ENCODE peak calls at places on chromosome 21, in eight cellular contexts. One of them, this sample, is unnamed.
A peak's percentile ranks its signal among the peaks of the same experiment; 100 is the strongest.

GRCh38 chr21:42478504-42478903 is 17.5 kb downstream of the RSPH1 start:
- DNase-seq in foreskin fibroblast: no peak
- DNase-seq in AG09309: no peak
- DNase-seq in transverse colon: no peak
- DNase-seq in lung: no peak
- DNase-seq in A549: no peak
- DNase-seq in body of pancreas: no peak
- DNase-seq in cardiac fibroblast: no peak
- DNase-seq in this sample: no peak

GRCh38 chr21:20644552-20644951 is 353.7 kb upstream of the NCAM2 start:
- DNase-seq in lung: no peak
- DNase-seq in AG09309: no peak
- DNase-seq in foreskin fibroblast: no peak
- DNase-seq in A549: no peak
- DNase-seq in body of pancreas: no peak
- DNase-seq in transverse colon: no peak
- DNase-seq in cardiac fibroblast: no peak
- DNase-seq in this sample: no peak

GRCh38 chr21:46504681-46505080 is 46.0 kb downstream of the DIP2A start:
- DNase-seq in lung: no peak
- DNase-seq in cardiac fibroblast: no peak
- DNase-seq in transverse colon: no peak
- DNase-seq in A549: no peak
- DNase-seq in AG09309: no peak
- DNase-seq in foreskin fibroblast: no peak
- DNase-seq in body of pancreas: no peak
- DNase-seq in this sample: no peak

GRCh38 chr21:16420086-16420724 is 690.4 kb downstream of the USP25 start:
- DNase-seq in A549: no peak
- DNase-seq in transverse colon: no peak
- DNase-seq in lung: peak; percentile 45
- DNase-seq in cardiac fibroblast: peak; percentile 89
- DNase-seq in AG09309: no peak
- DNase-seq in body of pancreas: peak; percentile 48
- DNase-seq in foreskin fibroblast: peak; percentile 61
- DNase-seq in this sample: no peak

GRCh38 chr21:38165466-38166213 is 91.2 kb upstream of the KCNJ15 start:
- DNase-seq in cardiac fibroblast: peak; percentile 17
- DNase-seq in AG09309: no peak
- DNase-seq in transverse colon: no peak
- DNase-seq in lung: no peak
- DNase-seq in foreskin fibroblast: peak; percentile 86
- DNase-seq in body of pancreas: no peak
- DNase-seq in A549: no peak
- DNase-seq in this sample: no peak

GRCh38 chr21:38306407-38306806 is 49.6 kb downstream of the KCNJ15 start:
- DNase-seq in foreskin fibroblast: peak; percentile 83
- DNase-seq in AG09309: no peak
- DNase-seq in A549: no peak
- DNase-seq in lung: no peak
- DNase-seq in body of pancreas: no peak
- DNase-seq in transverse colon: no peak
- DNase-seq in cardiac fibroblast: peak; percentile 71
- DNase-seq in this sample: no peak

GRCh38 chr21:38938343-38938742 is 132.6 kb downstream of the ETS2 start:
- DNase-seq in body of pancreas: no peak
- DNase-seq in A549: no peak
- DNase-seq in transverse colon: no peak
- DNase-seq in foreskin fibroblast: no peak
- DNase-seq in lung: no peak
- DNase-seq in AG09309: no peak
- DNase-seq in cardiac fibroblast: peak; percentile 55
- DNase-seq in this sample: no peak

GRCh38 chr21:31161157-31161556 is 122.9 kb upstream of the KRTAP19-8 start:
- DNase-seq in AG09309: no peak
- DNase-seq in lung: no peak
- DNase-seq in cardiac fibroblast: no peak
- DNase-seq in body of pancreas: no peak
- DNase-seq in foreskin fibroblast: peak; percentile 74
- DNase-seq in A549: no peak
- DNase-seq in transverse colon: no peak
- DNase-seq in this sample: no peak

GRCh38 chr21:26842976-26843911 is 2.0 kb downstream of the ADAMTS1 start:
- DNase-seq in body of pancreas: peak; percentile 93
- DNase-seq in AG09309: peak; percentile 86
- DNase-seq in foreskin fibroblast: peak; percentile 98
- DNase-seq in transverse colon: peak; percentile 87
- DNase-seq in A549: no peak
- DNase-seq in lung: peak; percentile 89
- DNase-seq in cardiac fibroblast: peak; percentile 98
- DNase-seq in this sample: peak; percentile 84

GRCh38 chr21:27795418-27795817 is 828.5 kb upstream of the ADAMTS5 start:
- DNase-seq in lung: no peak
- DNase-seq in foreskin fibroblast: no peak
- DNase-seq in cardiac fibroblast: no peak
- DNase-seq in AG09309: no peak
- DNase-seq in body of pancreas: no peak
- DNase-seq in A549: no peak
- DNase-seq in transverse colon: no peak
- DNase-seq in this sample: no peak

GRCh38 chr21:23725576-23725975 is 1881.7 kb downstream of the MRPL39 start:
- DNase-seq in A549: no peak
- DNase-seq in lung: no peak
- DNase-seq in foreskin fibroblast: no peak
- DNase-seq in transverse colon: no peak
- DNase-seq in cardiac fibroblast: no peak
- DNase-seq in AG09309: no peak
- DNase-seq in body of pancreas: no peak
- DNase-seq in this sample: no peak

GRCh38 chr21:41170442-41170841 is 2.5 kb downstream of the BACE2 start:
- DNase-seq in lung: peak; percentile 44
- DNase-seq in cardiac fibroblast: peak; percentile 51
- DNase-seq in foreskin fibroblast: peak; percentile 26
- DNase-seq in body of pancreas: peak; percentile 68
- DNase-seq in transverse colon: peak; percentile 62
- DNase-seq in AG09309: no peak
- DNase-seq in A549: peak; percentile 56
- DNase-seq in this sample: no peak

GRCh38 chr21:42681296-42682206 is 28.1 kb downstream of the PDE9A start:
- DNase-seq in cardiac fibroblast: no peak
- DNase-seq in AG09309: no peak
- DNase-seq in transverse colon: no peak
- DNase-seq in A549: no peak
- DNase-seq in foreskin fibroblast: no peak
- DNase-seq in lung: no peak
- DNase-seq in body of pancreas: no peak
- DNase-seq in this sample: no peak

GRCh38 chr21:38048241-38048640 is 132.0 kb upstream of the KCNJ6 start:
- DNase-seq in lung: no peak
- DNase-seq in body of pancreas: no peak
- DNase-seq in foreskin fibroblast: no peak
- DNase-seq in transverse colon: no peak
- DNase-seq in AG09309: no peak
- DNase-seq in cardiac fibroblast: no peak
- DNase-seq in A549: no peak
- DNase-seq in this sample: no peak

GRCh38 chr21:45858180-45858579 is 123.4 kb upstream of the COL6A1 start:
- DNase-seq in lung: no peak
- DNase-seq in transverse colon: no peak
- DNase-seq in body of pancreas: no peak
- DNase-seq in cardiac fibroblast: no peak
- DNase-seq in foreskin fibroblast: no peak
- DNase-seq in A549: no peak
- DNase-seq in AG09309: no peak
- DNase-seq in this sample: no peak

GRCh38 chr21:42567861-42568260 is 54.2 kb downstream of the SLC37A1 start:
- DNase-seq in foreskin fibroblast: no peak
- DNase-seq in AG09309: no peak
- DNase-seq in lung: no peak
- DNase-seq in transverse colon: peak; percentile 3
- DNase-seq in A549: no peak
- DNase-seq in body of pancreas: peak; percentile 0
- DNase-seq in cardiac fibroblast: no peak
- DNase-seq in this sample: no peak

GRCh38 chr21:31558839-31559367 is 100.6 kb upstream of the SOD1 start:
- DNase-seq in foreskin fibroblast: peak; percentile 80
- DNase-seq in cardiac fibroblast: peak; percentile 96
- DNase-seq in transverse colon: peak; percentile 89
- DNase-seq in A549: peak; percentile 89
- DNase-seq in AG09309: peak; percentile 33
- DNase-seq in lung: peak; percentile 82
- DNase-seq in body of pancreas: peak; percentile 80
- DNase-seq in this sample: peak; percentile 56

GRCh38 chr21:43890042-43890441 is 25.0 kb downstream of the AGPAT3 start:
- DNase-seq in AG09309: no peak
- DNase-seq in A549: no peak
- DNase-seq in cardiac fibroblast: no peak
- DNase-seq in lung: no peak
- DNase-seq in body of pancreas: no peak
- DNase-seq in foreskin fibroblast: no peak
- DNase-seq in transverse colon: no peak
- DNase-seq in this sample: no peak
- TF ChIP-seq CTCF in AG09309: no peak
- TF ChIP-seq CTCF in A549: no peak
- TF ChIP-seq CTCF in cardiac fibroblast: no peak
- TF ChIP-seq CTCF in lung: no peak
- TF ChIP-seq CTCF in body of pancreas: no peak
- TF ChIP-seq CTCF in foreskin fibroblast: no peak
- TF ChIP-seq CTCF in transverse colon: no peak
- TF ChIP-seq CTCF in this sample: no peak

GRCh38 chr21:25571726-25572121 is 35.6 kb downstream of the MRPL39 start:
- DNase-seq in transverse colon: no peak
- DNase-seq in body of pancreas: no peak
- DNase-seq in foreskin fibroblast: no peak
- DNase-seq in A549: no peak
- DNase-seq in AG09309: no peak
- DNase-seq in lung: no peak
- DNase-seq in cardiac fibroblast: no peak
- DNase-seq in this sample: no peak

GRCh38 chr21:25569711-25570110 is 37.6 kb downstream of the MRPL39 start:
- DNase-seq in foreskin fibroblast: no peak
- DNase-seq in A549: no peak
- DNase-seq in cardiac fibroblast: no peak
- DNase-seq in lung: no peak
- DNase-seq in body of pancreas: no peak
- DNase-seq in transverse colon: no peak
- DNase-seq in AG09309: no peak
- DNase-seq in this sample: no peak

GRCh38 chr21:25577765-25578069 is 29.6 kb downstream of the MRPL39 start:
- DNase-seq in lung: no peak
- DNase-seq in cardiac fibroblast: no peak
- DNase-seq in A549: no peak
- DNase-seq in foreskin fibroblast: no peak
- DNase-seq in body of pancreas: no peak
- DNase-seq in AG09309: no peak
- DNase-seq in transverse colon: no peak
- DNase-seq in this sample: no peak

GRCh38 chr21:25572895-25573310 is 34.4 kb downstream of the MRPL39 start:
- DNase-seq in body of pancreas: no peak
- DNase-seq in foreskin fibroblast: no peak
- DNase-seq in A549: no peak
- DNase-seq in cardiac fibroblast: peak; percentile 6
- DNase-seq in transverse colon: no peak
- DNase-seq in lung: no peak
- DNase-seq in AG09309: no peak
- DNase-seq in this sample: no peak

DNA sequence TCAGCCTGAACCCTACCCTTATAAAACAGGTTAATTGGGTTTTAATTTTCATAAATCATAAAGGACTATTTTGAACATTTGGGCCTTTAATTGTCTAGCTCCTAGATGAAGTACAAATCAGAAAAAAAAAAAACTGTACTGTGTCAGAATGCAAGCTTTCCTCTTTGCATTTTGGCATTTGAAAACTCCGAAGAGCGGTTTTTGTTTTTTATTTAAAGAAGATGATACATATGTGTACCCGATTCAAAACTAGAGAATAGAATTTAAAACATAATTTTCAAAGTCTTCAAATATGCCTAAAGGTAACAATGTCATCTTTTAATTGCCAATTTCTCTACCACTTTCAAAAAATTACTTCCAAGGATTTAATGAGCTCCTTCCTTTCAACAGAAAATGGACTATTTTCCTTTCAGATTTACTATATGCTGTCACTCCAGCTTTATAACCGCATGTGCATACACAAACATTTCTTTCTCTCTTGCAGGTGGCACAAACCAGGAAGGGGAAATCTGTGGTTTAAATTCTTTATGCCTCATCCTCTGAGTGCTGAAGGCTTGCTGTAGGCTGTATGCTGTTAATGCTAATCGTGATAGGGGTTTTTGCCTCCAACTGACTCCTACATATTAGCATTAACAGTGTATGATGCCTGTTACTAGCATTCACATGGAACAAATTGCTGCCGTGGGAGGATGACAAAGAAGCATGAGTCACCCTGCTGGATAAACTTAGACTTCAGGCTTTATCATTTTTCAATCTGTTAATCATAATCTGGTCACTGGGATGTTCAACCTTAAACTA is 33.7 kb downstream of the MRPL39 start:
- DNase-seq in body of pancreas: no peak
- DNase-seq in transverse colon: no peak
- DNase-seq in A549: peak; percentile 23
- DNase-seq in lung: no peak
- DNase-seq in cardiac fibroblast: peak; percentile 60
- DNase-seq in AG09309: peak; percentile 68
- DNase-seq in foreskin fibroblast: peak; percentile 93
- DNase-seq in this sample: peak; percentile 77
- H3K4me3 ChIP-seq in body of pancreas: no peak overlapping the region
- H3K4me3 ChIP-seq in transverse colon: no peak overlapping the region
- H3K4me3 ChIP-seq in A549: no peak overlapping the region
- H3K4me3 ChIP-seq in lung: no peak overlapping the region
- H3K4me3 ChIP-seq in cardiac fibroblast: no peak overlapping the region
- H3K4me3 ChIP-seq in AG09309: no peak overlapping the region
- H3K4me3 ChIP-seq in foreskin fibroblast: no peak overlapping the region
- H3K4me3 ChIP-seq in this sample: no peak overlapping the region

DNA sequence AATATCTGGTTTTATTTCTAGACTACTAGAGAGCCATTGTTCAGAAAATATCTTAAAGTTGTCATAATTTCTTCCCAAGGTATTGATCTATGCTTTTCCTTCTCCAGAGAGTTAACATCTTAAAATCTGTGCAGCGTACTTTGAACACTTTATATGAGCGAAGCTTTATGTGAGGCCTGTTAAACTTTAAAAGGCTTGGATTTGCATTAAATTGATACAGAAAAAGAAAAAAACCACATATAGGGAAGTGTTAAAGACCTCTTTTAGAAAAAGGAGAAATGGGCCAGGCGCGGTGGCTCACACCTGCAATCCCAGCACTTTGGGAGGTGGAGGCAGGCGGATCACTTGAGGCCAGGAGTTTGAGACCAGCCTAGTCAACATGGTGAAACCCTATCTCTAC is 59.2 kb upstream of the MORC3 start:
- DNase-seq in body of pancreas: no peak
- DNase-seq in transverse colon: no peak
- DNase-seq in A549: no peak
- DNase-seq in AG09309: no peak
- DNase-seq in foreskin fibroblast: no peak
- DNase-seq in lung: no peak
- DNase-seq in cardiac fibroblast: no peak
- DNase-seq in this sample: no peak
- TF ChIP-seq CTCF in body of pancreas: no peak
- TF ChIP-seq CTCF in transverse colon: no peak
- TF ChIP-seq CTCF in A549: no peak
- TF ChIP-seq CTCF in AG09309: no peak
- TF ChIP-seq CTCF in foreskin fibroblast: no peak
- TF ChIP-seq CTCF in lung: no peak
- TF ChIP-seq CTCF in cardiac fibroblast: no peak
- TF ChIP-seq CTCF in this sample: no peak

GRCh38 chr21:35026617-35027557 is 22.2 kb downstream of the RUNX1 start:
- DNase-seq in lung: peak; percentile 67
- DNase-seq in body of pancreas: peak; percentile 68
- DNase-seq in cardiac fibroblast: peak; percentile 69
- DNase-seq in AG09309: no peak
- DNase-seq in transverse colon: peak; percentile 71
- DNase-seq in A549: no peak
- DNase-seq in foreskin fibroblast: peak; percentile 47
- DNase-seq in this sample: no peak
- H3K4me3 ChIP-seq in lung: no peak overlapping the region
- H3K4me3 ChIP-seq in body of pancreas: no peak overlapping the region
- H3K4me3 ChIP-seq in cardiac fibroblast: peak overlapping the region; percentile 34
- H3K4me3 ChIP-seq in AG09309: peak overlapping the region; percentile 1
- H3K4me3 ChIP-seq in transverse colon: peak overlapping the region; percentile 5
- H3K4me3 ChIP-seq in A549: no peak overlapping the region
- H3K4me3 ChIP-seq in foreskin fibroblast: no peak overlapping the region
- H3K4me3 ChIP-seq in this sample: peak overlapping the region; percentile 37